ENCODE peak calls at places on chromosomes 4 and X, in four cellular contexts. F is GM12878, T is HepG2, P is K562. I is an unnamed sample.

GRCh38 chr4:84215218-84215617 is 283.9 kb downstream of the NKX6-1 start:
- DNase-seq in F (no peak), T (no peak), P (no peak), I (no peak)

GRCh38 chr4:74230902-74231499 is 73.1 kb downstream of the MTHFD2L start:
- DNase-seq in F (no peak), T (no peak), P (no peak), I (peak)

GRCh38 chr4:87260477-87260876 is 40.1 kb upstream of the KLHL8 start:
- DNase-seq in F (no peak), T (no peak), P (no peak), I (no peak)

GRCh38 chrX:138886769-138887168 is 175.3 kb upstream of the FGF13 start:
- DNase-seq in F (no peak), T (peak), P (no peak), I (no peak)

GRCh38 chr4:147550626-147551250 is 66.5 kb upstream of the TMEM184C start:
- DNase-seq in F (peak), T (no peak), P (no peak), I (no peak)

GRCh38 chrX:49226946-49227345 is 6.2 kb downstream of the CACNA1F start:
- DNase-seq in F (no peak), T (no peak), P (no peak), I (no peak)

GRCh38 chrX:19954707-19955106 is 36.2 kb downstream of the BCLAF3 start:
- DNase-seq in F (no peak), T (no peak), P (no peak), I (no peak)

GRCh38 chrX:48531359-48531954 is 8.1 kb upstream of the TBC1D25 start:
- DNase-seq in F (no peak), T (no peak), P (peak), I (no peak)

GRCh38 chrX:51463322-51463721 is 33.1 kb downstream of the NUDT11 start:
- DNase-seq in F (no peak), T (no peak), P (no peak), I (no peak)

GRCh38 chr4:87543835-87544461 is 14.8 kb upstream of the SPARCL1 start:
- DNase-seq in F (no peak), T (peak), P (no peak), I (no peak)

GRCh38 chrX:2707334-2707760 is 16.3 kb downstream of the CD99 start:
- DNase-seq in F (peak), T (peak), P (no peak), I (peak)

GRCh38 chr4:149884046-149884445 is 68.4 kb upstream of the IQCM start:
- DNase-seq in F (no peak), T (no peak), P (no peak), I (no peak)

GRCh38 chr4:113146876-113147358 is 97.5 kb downstream of the ANK2 start:
- DNase-seq in F (peak), T (peak), P (no peak), I (no peak)

GRCh38 chr4:161546902-161547301 is 616.9 kb downstream of the FSTL5 start:
- DNase-seq in F (no peak), T (no peak), P (no peak), I (no peak)

GRCh38 chr4:100644150-100644549 is 126.3 kb upstream of the EMCN start:
- DNase-seq in F (no peak), T (no peak), P (no peak), I (no peak)

GRCh38 chr4:2426069-2426397 is 7.3 kb downstream of the CFAP99 start:
- DNase-seq in F (no peak), T (no peak), P (no peak), I (no peak)

GRCh38 chrX:103347682-103348397 is 8.5 kb upstream of the TCEAL9 start:
- DNase-seq in F (no peak), T (no peak), P (no peak), I (no peak)
- TF ChIP-seq REST in F (no peak), T (no peak), P (no peak), I (no peak)

GRCh38 chrX:108271397-108271787 is 166.8 kb downstream of the COL4A6 start:
- DNase-seq in F (no peak), T (no peak), P (no peak), I (no peak)

GRCh38 chrX:108270280-108270679 is 167.9 kb downstream of the COL4A6 start:
- DNase-seq in F (no peak), T (no peak), P (no peak), I (no peak)

GRCh38 chrX:108267561-108267960 is 170.7 kb downstream of the COL4A6 start:
- DNase-seq in F (no peak), T (no peak), P (no peak), I (no peak)

GRCh38 chrX:108268434-108269080 is 169.7 kb downstream of the COL4A6 start:
- DNase-seq in F (no peak), T (no peak), P (no peak), I (no peak)

DNA sequence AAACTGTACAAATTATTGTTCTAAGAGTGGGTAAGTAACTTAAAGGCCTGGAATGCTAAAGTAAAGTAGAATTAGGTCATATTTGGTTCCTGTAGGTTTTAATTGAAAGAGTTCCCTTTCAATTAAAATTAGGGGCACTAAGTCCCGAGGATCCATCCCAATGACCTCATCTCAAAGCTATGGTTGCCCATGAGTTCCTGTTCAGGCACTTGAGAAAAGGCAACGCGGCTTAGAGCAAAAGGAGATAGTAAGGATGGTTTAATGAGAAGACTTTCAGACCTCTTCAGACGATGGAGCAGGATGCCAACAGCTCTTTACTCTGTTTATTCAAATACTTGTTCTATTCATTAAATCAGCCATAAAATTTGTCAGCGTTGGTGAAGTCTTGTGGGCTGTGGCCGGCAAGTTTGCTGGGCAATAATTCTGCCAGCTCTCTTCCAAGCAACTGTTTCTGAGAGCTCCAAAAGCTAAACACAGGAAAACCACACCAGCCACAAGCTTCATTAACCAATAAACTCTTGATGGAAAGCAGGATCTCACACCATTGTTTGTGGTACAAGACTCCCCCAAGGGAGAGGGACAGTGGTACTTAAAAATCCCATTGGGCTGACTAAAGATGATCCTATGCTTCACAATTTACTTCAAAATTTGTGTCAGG is 167.4 kb downstream of the COL4A6 start:
- DNase-seq in F (no peak), T (no peak), P (no peak), I (no peak)
- TF ChIP-seq GABPA in F (no peak), T (no peak), P (no peak), I (no peak)

GRCh38 chrX:72102760-72103159 is 29.0 kb downstream of the RTL5 start:
- DNase-seq in F (no peak), T (no peak), P (no peak), I (no peak)
- TF ChIP-seq REST in F (no peak), T (no peak), P (no peak), I (no peak)

GRCh38 chr4:110195561-110196205 is 2.7 kb downstream of the ELOVL6 start:
- DNase-seq in F (no peak), T (no peak), P (no peak), I (no peak)
- TF ChIP-seq GABPA in F (no peak), T (no peak), P (no peak), I (no peak)

DNA sequence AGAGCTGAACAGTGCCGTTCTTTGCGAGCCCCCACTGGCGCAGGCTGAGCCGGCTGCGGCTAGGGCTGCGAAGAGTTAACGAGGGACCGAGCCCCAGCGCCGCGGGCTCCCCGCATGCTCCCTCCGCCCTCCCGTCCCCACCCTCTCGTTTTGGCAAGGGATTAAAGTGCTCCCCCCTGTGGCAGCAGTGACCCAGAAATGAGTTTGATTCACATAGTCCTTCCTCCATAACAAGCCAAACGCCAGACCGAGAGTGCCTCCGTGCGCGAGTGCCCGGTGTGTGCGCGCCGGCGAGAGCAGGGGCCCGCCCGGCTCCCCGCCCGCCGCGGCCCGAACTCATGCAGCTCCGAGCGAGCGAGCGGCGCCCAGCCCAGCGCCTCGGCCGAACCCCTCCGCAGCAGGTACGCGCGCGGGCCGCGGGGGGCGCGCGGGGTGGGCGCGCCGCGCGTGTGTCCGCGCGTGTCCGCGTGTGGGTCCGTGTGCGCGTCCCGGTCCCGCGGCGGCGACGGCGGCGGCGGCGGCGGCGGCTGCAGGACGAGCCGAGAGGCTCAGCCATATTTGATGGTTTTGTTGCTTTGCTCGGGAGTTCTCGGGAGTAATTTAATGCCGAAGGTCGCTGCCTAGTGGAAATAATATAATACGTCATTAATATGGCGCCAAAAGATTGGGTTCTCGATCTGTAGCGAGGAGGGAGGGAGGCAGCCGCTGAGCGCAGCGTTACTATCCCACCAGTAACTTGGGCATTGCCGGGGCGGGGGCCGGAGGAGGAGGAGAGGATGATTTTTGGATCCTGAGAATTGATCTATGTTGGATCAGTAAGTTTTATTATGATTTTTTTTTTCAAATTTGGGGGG is at the start of gene JADE1:
- DNase-seq in F (no peak), T (peak), P (peak), I (peak)
- TF ChIP-seq REST in F (no peak), T (no peak), P (no peak), I (no peak)

DNA sequence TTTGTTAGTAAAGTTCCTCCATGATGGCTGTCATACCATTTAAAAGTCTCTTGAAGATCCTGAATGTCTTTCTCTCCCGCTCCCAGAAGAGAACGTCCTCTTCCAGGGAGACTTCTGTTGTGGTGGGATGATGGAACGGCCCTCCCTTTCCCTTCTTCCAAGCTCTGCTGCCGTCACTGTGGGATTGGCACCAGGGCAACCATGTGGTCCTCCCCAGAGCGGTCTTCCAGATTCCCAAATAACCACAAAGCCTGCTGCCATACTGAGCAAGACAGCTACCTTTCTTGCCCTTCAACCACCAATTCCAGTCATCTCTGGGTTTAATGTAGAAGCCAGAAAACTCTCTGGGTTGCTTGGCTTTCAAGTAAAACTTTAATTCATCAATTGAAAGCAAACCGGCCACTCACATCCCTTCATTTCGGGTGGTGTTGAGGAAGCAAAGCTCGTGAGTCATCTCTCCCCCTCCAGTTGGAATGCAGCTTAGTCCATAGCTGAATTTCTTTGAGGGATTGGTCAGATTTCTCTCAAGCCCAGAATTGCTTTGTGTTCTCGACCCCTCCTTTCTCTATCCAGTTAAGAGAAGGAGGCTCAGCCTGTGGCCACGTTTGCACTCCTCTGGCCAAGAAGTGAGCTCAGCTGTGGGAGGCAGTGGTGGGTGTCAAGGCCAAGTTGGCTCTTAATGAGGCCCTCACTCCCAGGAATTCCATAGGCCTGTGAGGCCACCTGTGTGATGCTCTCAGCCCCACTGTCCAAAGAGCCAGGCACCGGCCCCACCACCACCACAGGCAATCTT is 36.9 kb downstream of the FHDC1 start:
- DNase-seq in F (no peak), T (no peak), P (no peak), I (no peak)
- TF ChIP-seq GABPA in F (no peak), T (no peak), P (no peak), I (no peak)

DNA sequence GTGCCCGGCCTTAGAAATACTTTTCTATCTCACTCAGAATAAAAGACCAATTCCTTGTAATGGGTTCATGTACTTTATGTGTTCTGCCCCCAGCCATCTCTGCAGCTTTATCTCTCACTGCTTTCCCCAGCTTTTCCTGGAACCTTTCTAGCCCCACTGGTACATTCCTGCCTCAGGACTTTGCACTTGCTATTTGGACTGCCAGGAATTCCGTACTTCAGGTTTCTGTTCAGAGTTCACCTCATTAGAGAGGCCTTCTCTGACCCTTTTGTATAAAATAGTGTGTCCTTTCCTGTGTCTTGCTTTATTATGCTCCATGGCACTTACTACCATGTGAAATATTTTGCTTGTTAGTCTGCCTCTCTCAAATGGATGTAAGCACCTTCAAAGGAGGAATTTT is 112.5 kb downstream of the PDLIM5 start:
- DNase-seq in F (no peak), T (peak), P (no peak), I (no peak)
- TF ChIP-seq REST in F (no peak), T (no peak), P (no peak), I (no peak)

GRCh38 chr4:127959794-127960193 is 5.2 kb downstream of the MFSD8 start:
- DNase-seq in F (no peak), T (no peak), P (no peak), I (no peak)

GRCh38 chr4:127957105-127957504 is 7.9 kb downstream of the MFSD8 start:
- DNase-seq in F (no peak), T (no peak), P (no peak), I (no peak)
- TF ChIP-seq GABPA in F (no peak), T (no peak), P (no peak), I (no peak)

GRCh38 chr4:48016141-48017107 is at the start of the genes CNGA1 and NIPAL1:
- DNase-seq in F (no peak), T (peak), P (peak), I (peak)

GRCh38 chr4:48015216-48015615 is 1.3 kb downstream of the CNGA1 start:
- DNase-seq in F (no peak), T (no peak), P (no peak), I (no peak)

GRCh38 chr4:48015678-48016077 is 803 bp downstream of the CNGA1 start:
- DNase-seq in F (no peak), T (no peak), P (no peak), I (no peak)

GRCh38 chr4:48018112-48018511 is 1.5 kb downstream of the NIPAL1 start:
- DNase-seq in F (no peak), T (no peak), P (no peak), I (no peak)

GRCh38 chr4:48017108-48017527 is 546 bp downstream of the NIPAL1 start:
- DNase-seq in F (no peak), T (no peak), P (peak), I (no peak)
- TF ChIP-seq REST in F (no peak), T (no peak), P (no peak), I (no peak)